ENCODE peak calls at places on chromosomes 2 and 18, in eight cellular contexts. C is Panc1, O is HCT116, B is uterus, J is fibroblast of the aortic adventitia, E is GM06990, K is tibial artery, T is foreskin fibroblast. W is an unnamed sample.

GRCh38 chr2:58364098-58364497 is 123.0 kb upstream of the FANCL start:
- DNase-seq in K (no peak), J (no peak), O (no peak), E (no peak), C (no peak), B (no peak), T (no peak), W (no peak)

GRCh38 chr2:138964413-138964812 is 184.2 kb upstream of the NXPH2 start:
- DNase-seq in J (no peak), T (no peak), C (no peak), K (no peak), B (no peak), E (no peak), O (no peak), W (no peak)

GRCh38 chr2:120104002-120104467 is 91.2 kb downstream of the EPB41L5 start:
- DNase-seq in T (peak), E (no peak), K (no peak), C (no peak), O (no peak), J (peak), B (no peak), W (peak)

GRCh38 chr2:69955029-69955428 is 6.4 kb downstream of the ASPRV1 start:
- DNase-seq in K (no peak), E (no peak), B (no peak), J (no peak), C (no peak), T (no peak), O (no peak), W (no peak)

GRCh38 chr2:161651547-161651946 is 27.3 kb downstream of the SLC4A10 start:
- DNase-seq in E (no peak), T (no peak), B (no peak), J (no peak), K (no peak), O (no peak), C (no peak), W (no peak)

GRCh38 chr18:39611381-39612090 is 2045.9 kb upstream of the CELF4 start:
- DNase-seq in E (no peak), J (peak), B (no peak), O (no peak), T (no peak), K (no peak), C (no peak), W (no peak)

GRCh38 chr2:222960126-222960525 is 91.9 kb upstream of the KCNE4 start:
- DNase-seq in O (no peak), K (no peak), C (no peak), T (peak), E (no peak), J (no peak), B (no peak), W (no peak)

GRCh38 chr2:159298967-159299366 is 12.5 kb upstream of the WDSUB1 start:
- DNase-seq in B (no peak), J (no peak), T (no peak), E (no peak), K (no peak), C (no peak), O (no peak), W (no peak)

GRCh38 chr18:60044290-60045006 is 144.7 kb downstream of the PMAIP1 start:
- DNase-seq in K (no peak), C (no peak), B (no peak), T (peak), O (no peak), J (peak), E (no peak), W (peak)

GRCh38 chr18:60873708-60874107 is 459.5 kb upstream of the CDH20 start:
- DNase-seq in J (peak), C (no peak), K (no peak), T (no peak), O (no peak), B (no peak), E (no peak), W (no peak)

GRCh38 chr2:70830333-70830732 is 5.3 kb downstream of the CD207 start:
- DNase-seq in T (no peak), C (no peak), J (peak), K (no peak), E (no peak), B (no peak), O (no peak), W (no peak)

GRCh38 chr2:207227062-207227748 is 61.5 kb upstream of the KLF7 start:
- DNase-seq in J (no peak), T (no peak), B (peak), E (no peak), O (no peak), C (no peak), K (no peak), W (no peak)

GRCh38 chr2:177239934-177240600 is 24.5 kb downstream of the NFE2L2 start:
- DNase-seq in J (peak), O (no peak), E (no peak), B (no peak), C (peak), K (peak), T (peak), W (peak)

GRCh38 chr2:61328707-61329251 is 142.1 kb downstream of the USP34 start:
- DNase-seq in K (no peak), T (peak), J (no peak), B (no peak), O (peak), E (no peak), C (peak), W (no peak)

GRCh38 chr2:121810959-121811853 is 55.8 kb downstream of the TSN start:
- DNase-seq in O (peak), B (peak), T (peak), J (peak), E (no peak), C (peak), K (peak), W (peak)

GRCh38 chr2:222655406-222655747 is 515 bp downstream of the FARSB start:
- DNase-seq in E (no peak), K (no peak), O (peak), T (peak), B (no peak), C (no peak), J (peak), W (peak)

GRCh38 chr18:53886066-53886465 is 338.4 kb downstream of the MBD2 start:
- DNase-seq in J (no peak), E (no peak), B (no peak), K (no peak), O (no peak), T (no peak), C (no peak), W (no peak)

GRCh38 chr2:30412392-30413321 is 34.4 kb upstream of the LCLAT1 start:
- DNase-seq in J (peak), K (no peak), B (peak), O (no peak), T (peak), C (no peak), E (no peak), W (no peak)

DNA sequence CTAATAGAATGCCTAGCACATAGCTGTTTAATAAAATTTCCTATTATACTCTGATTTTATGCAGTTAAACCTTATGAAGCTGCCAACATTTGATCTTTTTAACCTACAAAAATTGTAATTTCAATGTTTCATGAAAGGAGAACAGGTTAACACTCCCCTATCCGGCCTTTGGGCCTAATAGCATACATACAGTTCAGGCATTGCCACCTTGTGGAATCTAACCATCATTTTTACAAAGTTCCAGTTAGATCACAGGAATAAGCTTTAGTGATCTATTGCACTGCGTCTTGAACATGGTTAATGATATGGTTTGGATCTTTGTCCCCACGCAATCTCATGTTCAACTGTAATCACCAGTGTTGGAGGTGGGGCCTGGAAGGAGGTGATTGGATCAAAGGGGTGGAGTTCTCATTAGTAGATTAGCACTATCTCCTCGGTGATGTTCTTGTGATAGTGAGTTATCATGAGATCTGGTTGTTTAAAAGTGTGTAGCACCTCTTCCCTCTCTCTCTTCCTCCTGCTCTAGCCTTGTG is 58.2 kb upstream of the NEUROD1 start:
- DNase-seq in C (no peak), K (no peak), T (no peak), O (no peak), E (no peak), B (no peak), J (no peak), W (no peak)
- TF ChIP-seq CTCF in C (peak), K (no peak), T (no peak), O (no peak), E (no peak), B (no peak), J (no peak), W (no peak)

DNA sequence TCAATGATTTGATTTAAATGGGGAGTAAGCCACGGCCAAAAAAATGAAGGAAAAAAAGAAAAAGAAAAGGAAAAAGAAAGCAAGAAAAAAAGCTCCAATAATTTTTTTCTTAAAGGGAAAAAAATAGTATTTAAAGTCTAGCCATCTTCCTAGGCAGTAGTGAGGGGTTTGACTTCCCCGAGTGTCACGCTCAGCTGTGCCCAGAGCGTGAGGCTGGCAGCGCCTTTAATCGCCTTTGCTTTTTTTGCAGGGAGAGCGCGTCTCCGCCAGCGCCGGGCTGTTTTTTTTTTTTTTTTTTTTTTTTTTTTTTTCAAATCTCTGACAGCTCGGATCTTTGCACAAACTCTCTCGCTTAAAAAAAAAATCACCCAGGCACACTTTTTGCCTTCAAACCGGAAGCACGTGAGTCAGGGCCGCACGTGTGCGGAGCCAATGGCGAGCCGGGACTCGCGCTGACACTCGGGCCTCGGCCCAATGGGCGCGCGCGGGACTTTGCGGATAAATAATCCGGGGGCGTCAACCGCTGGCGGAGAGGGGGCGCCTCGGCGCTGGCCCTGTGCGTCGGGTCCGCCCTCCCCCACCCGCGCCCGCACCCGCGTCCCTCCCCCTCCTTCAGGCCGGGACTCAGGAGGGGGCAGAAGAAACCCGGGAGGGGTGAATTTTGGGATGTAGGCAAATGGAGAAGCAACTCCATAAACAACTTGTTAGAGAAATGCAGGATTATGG is at the start of gene EN1:
- DNase-seq in K (peak), O (no peak), J (peak), T (peak), E (no peak), C (no peak), B (no peak), W (no peak)
- H3K4me3 ChIP-seq in K (peak), O (no peak), J (peak), T (peak), E (no peak), C (peak), B (peak), W (peak)

GRCh38 chr2:78465707-78466106 is 559.8 kb upstream of the REG3G start:
- DNase-seq in C (no peak), O (no peak), J (no peak), B (no peak), K (no peak), E (no peak), T (no peak), W (no peak)
- TF ChIP-seq CTCF in C (no peak), O (no peak), J (no peak), B (no peak), K (no peak), E (no peak), T (no peak), W (no peak)

GRCh38 chr18:34592961-34593382 is 117.1 kb upstream of the DTNA start:
- DNase-seq in T (peak), B (peak), J (peak), K (peak), O (no peak), C (no peak), E (no peak), W (peak)
- H3K4me3 ChIP-seq in T (peak), B (peak), J (peak), K (peak), O (no peak), C (no peak), E (no peak), W (peak)

GRCh38 chr2:238158807-238159539 is at the start of gene ERFE:
- DNase-seq in O (no peak), J (no peak), T (no peak), B (peak), E (peak), C (no peak), K (no peak), W (no peak)
- TF ChIP-seq CTCF in O (no peak), J (peak), T (peak), B (peak), E (peak), C (peak), K (peak), W (peak)

W was measured in retinal pigment epithelial cell.